ENCODE peak calls at places on chromosomes 5 and 9, in four cellular contexts. H, X, M and T are unnamed samples.

GRCh38 chr5:59500014-59500413 is 393.5 kb downstream of the PDE4D start:
- DNase-seq in H (no peak), M (no peak), X (no peak), T (no peak)

GRCh38 chr9:131702911-131703310 is 37.0 kb downstream of the RAPGEF1 start:
- DNase-seq in X (no peak), M (no peak), H (no peak), T (no peak)

GRCh38 chr9:81861644-81862043 is 66.6 kb upstream of the SPATA31D4 start:
- DNase-seq in M (no peak), X (no peak), H (no peak), T (no peak)

GRCh38 chr5:74035521-74035937 is 409.5 kb downstream of the ARHGEF28 start:
- DNase-seq in X (no peak), M (no peak), H (peak; percentile 36), T (peak; percentile 22)

GRCh38 chr5:83430130-83431010 is 41.2 kb upstream of the VCAN start:
- DNase-seq in H (peak; percentile 75), X (peak; percentile 55), M (peak; percentile 51), T (peak; percentile 58)

GRCh38 chr5:79962580-79963222 is 28.4 kb downstream of the MTX3 start:
- DNase-seq in M (no peak), H (no peak), X (no peak), T (no peak)

GRCh38 chr5:123810253-123810652 is 298.3 kb downstream of the CSNK1G3 start:
- DNase-seq in H (no peak), X (no peak), M (no peak), T (no peak)

GRCh38 chr9:111529787-111530186 is 4.8 kb downstream of the ZNF483 start:
- DNase-seq in H (no peak), X (no peak), M (no peak), T (no peak)

GRCh38 chr5:159515909-159516415 is 185.7 kb upstream of the IL12B start:
- DNase-seq in X (peak; percentile 30), M (peak; percentile 70), H (peak; percentile 44), T (no peak)

GRCh38 chr9:116482740-116483139 is 204.4 kb upstream of the TRIM32 start:
- DNase-seq in M (no peak), X (no peak), H (no peak), T (no peak)

GRCh38 chr9:21919377-21920362 is 74.5 kb downstream of the CDKN2A start:
- DNase-seq in M (no peak), X (peak; percentile 4), H (peak; percentile 37), T (no peak)

GRCh38 chr5:79146352-79146751 is 34.7 kb downstream of the BHMT start:
- DNase-seq in H (no peak), X (no peak), M (no peak), T (no peak)

GRCh38 chr9:75448955-75449354 is 360.6 kb downstream of the OSTF1 start:
- DNase-seq in H (no peak), M (no peak), X (no peak), T (no peak)

GRCh38 chr9:30524311-30524710 is 1860.1 kb upstream of the ACO1 start:
- DNase-seq in X (no peak), M (no peak), H (no peak), T (no peak)

GRCh38 chr9:129023036-129023907 is 4.9 kb downstream of the SH3GLB2 start:
- DNase-seq in H (no peak), X (peak; percentile 71), M (peak; percentile 75), T (no peak)

GRCh38 chr5:126692971-126693370 is 84.0 kb upstream of the LMNB1 start:
- DNase-seq in H (no peak), X (no peak), M (no peak), T (no peak)

GRCh38 chr9:93864029-93864428 is 91.1 kb downstream of the BARX1 start:
- DNase-seq in M (no peak), H (no peak), X (no peak), T (no peak)

GRCh38 chr5:177997319-177997670 is 1.3 kb upstream of the PROP1 start:
- DNase-seq in H (no peak), X (no peak), M (no peak), T (no peak)

GRCh38 chr5:32217886-32218396 is 43.8 kb upstream of the GOLPH3 start:
- DNase-seq in H (no peak), M (no peak), X (no peak), T (no peak)

GRCh38 chr5:178564842-178565550 is 25.2 kb downstream of the COL23A1 start:
- DNase-seq in M (no peak), H (no peak), X (no peak), T (no peak)

GRCh38 chr5:77546-77945 is 14.4 kb upstream of the PLEKHG4B start:
- DNase-seq in X (no peak), M (no peak), H (no peak), T (no peak)

GRCh38 chr9:114281421-114282103 is 41.3 kb upstream of the ORM1 start:
- DNase-seq in H (no peak), X (peak; percentile 85), M (no peak), T (no peak)

GRCh38 chr5:43305948-43306563 is 7.2 kb downstream of the HMGCS1 start:
- DNase-seq in M (peak; percentile 44), H (peak; percentile 41), X (peak; percentile 27), T (peak; percentile 36)

GRCh38 chr5:143533475-143533874 is 130.0 kb upstream of the NR3C1 start:
- DNase-seq in X (no peak), M (no peak), H (no peak), T (no peak)

GRCh38 chr5:155728146-155728856 is 598.7 kb upstream of the SGCD start:
- DNase-seq in X (peak; percentile 83), M (no peak), H (no peak), T (no peak)

GRCh38 chr5:50727149-50727496 is 60.7 kb downstream of the PARP8 start:
- DNase-seq in M (no peak), H (no peak), X (no peak), T (no peak)

GRCh38 chr9:6852243-6852963 is 94.6 kb downstream of the KDM4C start:
- DNase-seq in H (no peak), M (no peak), X (no peak), T (peak; percentile 27)

GRCh38 chr5:149796025-149796424 is 65.9 kb downstream of the PPARGC1B start:
- DNase-seq in M (no peak), H (no peak), X (no peak), T (no peak)

GRCh38 chr9:129484325-129485000 is 136.4 kb downstream of the C9orf50 start:
- DNase-seq in X (no peak), H (no peak), M (no peak), T (no peak)

GRCh38 chr5:2378108-2378507 is 373.4 kb downstream of the IRX2 start:
- DNase-seq in H (no peak), M (no peak), X (no peak), T (no peak)

GRCh38 chr5:151758141-151758429 is 346 bp downstream of the ATOX1 start:
- DNase-seq in X (no peak), H (no peak), M (no peak), T (no peak)

GRCh38 chr5:60960591-60960990 is 15.6 kb downstream of the NDUFAF2 start:
- DNase-seq in M (no peak), H (peak; percentile 6), X (peak; percentile 23), T (no peak)

GRCh38 chr5:107875834-107876233 is 205.1 kb upstream of the EFNA5 start:
- DNase-seq in M (no peak), X (no peak), H (peak; percentile 65), T (no peak)

GRCh38 chr5:66989286-66989685 is 207.3 kb downstream of the CD180 start:
- DNase-seq in X (no peak), M (no peak), H (no peak), T (no peak)

GRCh38 chr9:109973336-109973735 is 193.3 kb downstream of the PALM2AKAP2 start:
- DNase-seq in M (no peak), X (no peak), H (no peak), T (no peak)

GRCh38 chr5:33479321-33479720 is 38.6 kb downstream of the TARS1 start:
- DNase-seq in X (no peak), H (no peak), M (no peak), T (no peak)

GRCh38 chr9:3903273-3903672 is 377.5 kb upstream of the RFX3 start:
- DNase-seq in H (no peak), M (no peak), X (no peak), T (no peak)

GRCh38 chr9:134296301-134297081 is 29.8 kb upstream of the RXRA start:
- DNase-seq in H (no peak), X (no peak), M (no peak), T (no peak)
- TF ChIP-seq REST in H (no peak), X (no peak), M (no peak), T (no peak)

DNA sequence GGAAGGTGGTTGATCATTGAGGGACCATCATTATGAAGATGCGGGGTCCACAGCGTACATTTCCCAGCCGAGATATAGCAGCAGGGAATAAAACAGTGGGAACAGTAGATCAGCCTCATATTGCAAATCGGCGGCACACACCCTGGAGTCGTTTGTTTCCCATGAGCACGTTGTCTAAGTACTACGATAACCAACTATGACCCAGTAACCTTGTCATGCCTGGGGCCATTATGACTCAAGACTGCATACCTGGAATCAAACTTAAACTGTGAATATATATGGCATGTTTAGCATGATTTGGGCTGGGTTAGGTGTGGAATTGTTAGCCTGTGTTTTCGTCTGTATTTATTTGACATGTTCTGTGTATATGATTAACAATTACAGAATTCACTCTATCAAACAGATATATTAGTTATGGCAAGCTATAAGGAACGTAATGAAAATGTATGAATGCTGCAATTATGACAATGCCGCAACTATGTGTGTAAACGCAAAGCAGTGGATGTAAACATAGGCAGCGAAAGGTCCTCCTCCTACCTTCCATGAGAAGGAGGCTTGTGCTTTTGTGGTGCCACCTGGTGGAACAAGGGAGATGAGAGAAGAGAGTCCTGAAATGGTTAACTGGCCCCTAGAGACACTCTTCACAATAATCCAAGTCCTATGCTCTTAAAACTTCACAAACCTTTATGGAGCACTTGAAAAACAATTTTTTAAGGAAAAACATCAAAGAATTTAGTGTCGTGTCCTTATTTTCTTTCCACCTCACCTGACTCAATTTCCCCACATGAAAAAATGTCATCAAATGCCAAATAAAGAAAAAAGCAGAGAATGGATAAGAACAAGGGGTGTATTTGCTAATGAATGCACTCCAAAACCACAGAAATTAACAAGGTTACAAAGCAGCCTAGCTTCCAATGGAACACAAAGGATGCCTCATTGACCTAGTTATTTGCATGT is 47.1 kb downstream of the SEMA5A start:
- DNase-seq in M (peak; percentile 36), H (no peak), X (no peak), T (no peak)
- TF ChIP-seq SIN3A in M (no peak), H (no peak), X (no peak), T (no peak)

GRCh38 chr9:125475385-125475784 is 213.8 kb downstream of the GAPVD1 start:
- DNase-seq in M (no peak), X (no peak), H (no peak), T (no peak)
- TF ChIP-seq REST in M (no peak), X (no peak), H (no peak), T (no peak)

GRCh38 chr5:137834498-137834897 is 33.2 kb upstream of the MYOT start:
- DNase-seq in H (no peak), M (no peak), X (no peak), T (no peak)

GRCh38 chr5:137831526-137831925 is 36.1 kb upstream of the MYOT start:
- DNase-seq in H (no peak), X (no peak), M (no peak), T (no peak)

GRCh38 chr5:137832416-137832815 is 35.2 kb upstream of the MYOT start:
- DNase-seq in M (no peak), X (no peak), H (no peak), T (no peak)

GRCh38 chr5:137836301-137836700 is 31.4 kb upstream of the MYOT start:
- DNase-seq in H (no peak), X (no peak), M (no peak), T (no peak)

GRCh38 chr5:137833463-137833862 is 34.2 kb upstream of the MYOT start:
- DNase-seq in X (no peak), M (no peak), H (peak; percentile 92), T (peak; percentile 70)
- TF ChIP-seq SIN3A in X (peak; percentile 95), M (no peak), H (peak; percentile 92), T (no peak)